ENCODE peak calls at places on chromosomes 3 and 15, in nine cellular contexts. L, K, E, I, Z, G, A, B and O are unnamed samples.

GRCh38 chr3:113070226-113071220 is 79.7 kb downstream of the GTPBP8 start:
- DNase-seq in L (no peak), K (no peak), E (no peak), I (peak), Z (no peak), G (no peak), A (peak), B (no peak), O (no peak)

GRCh38 chr3:125103406-125103805 is 47.6 kb upstream of the HEG1 start:
- DNase-seq in L (no peak), K (no peak), E (no peak), I (no peak), Z (no peak), G (no peak), A (no peak), B (no peak), O (no peak)

GRCh38 chr15:83164409-83165404 is 42.9 kb downstream of the HDGFL3 start:
- DNase-seq in L (no peak), K (no peak), E (no peak), I (peak), Z (no peak), G (no peak), A (no peak), B (no peak), O (no peak)

GRCh38 chr3:85161544-85161943 is 202.8 kb downstream of the CADM2 start:
- DNase-seq in L (no peak), K (no peak), E (no peak), I (no peak), Z (no peak), G (no peak), A (no peak), B (no peak), O (no peak)

GRCh38 chr3:142088522-142088921 is 60.8 kb downstream of the TFDP2 start:
- DNase-seq in L (no peak), K (no peak), E (no peak), I (no peak), Z (no peak), G (no peak), A (no peak), B (no peak), O (no peak)

GRCh38 chr3:45515999-45516804 is 78.3 kb upstream of the LIMD1 start:
- DNase-seq in L (no peak), K (no peak), E (no peak), I (no peak), Z (no peak), G (no peak), A (no peak), B (no peak), O (no peak)

GRCh38 chr15:75620776-75621536 is 4.6 kb downstream of the SNUPN start:
- DNase-seq in L (no peak), K (no peak), E (no peak), I (peak), Z (no peak), G (peak), A (peak), B (no peak), O (peak)

GRCh38 chr3:56076746-56077145 is 391.5 kb downstream of the ERC2 start:
- DNase-seq in L (no peak), K (no peak), E (no peak), I (no peak), Z (no peak), G (no peak), A (no peak), B (no peak), O (no peak)

GRCh38 chr3:11559816-11560633 is 83.7 kb downstream of the VGLL4 start:
- DNase-seq in L (no peak), K (no peak), E (no peak), I (no peak), Z (no peak), G (no peak), A (no peak), B (no peak), O (no peak)

GRCh38 chr15:66841953-66842681 is 140.1 kb downstream of the SMAD6 start:
- DNase-seq in L (no peak), K (peak), E (peak), I (peak), Z (no peak), G (peak), A (peak), B (no peak), O (peak)

GRCh38 chr3:11705049-11705448 is 61.3 kb upstream of the VGLL4 start:
- DNase-seq in L (no peak), K (no peak), E (no peak), I (no peak), Z (no peak), G (no peak), A (no peak), B (no peak), O (no peak)

GRCh38 chr3:147411235-147411607 is 2.1 kb downstream of the ZIC1 start:
- DNase-seq in L (peak), K (no peak), E (no peak), I (peak), Z (no peak), G (no peak), A (no peak), B (no peak), O (no peak)

GRCh38 chr15:23759964-23760363 is 72.9 kb upstream of the NDN start:
- DNase-seq in L (no peak), K (no peak), E (no peak), I (no peak), Z (no peak), G (no peak), A (no peak), B (no peak), O (no peak)

GRCh38 chr3:36957862-36958686 is 13.2 kb upstream of the TRANK1 start:
- DNase-seq in L (no peak), K (no peak), E (no peak), I (peak), Z (no peak), G (no peak), A (no peak), B (no peak), O (no peak)

GRCh38 chr15:74382004-74382816 is 14.8 kb upstream of the CYP11A1 start:
- DNase-seq in L (peak), K (peak), E (peak), I (peak), Z (peak), G (peak), A (no peak), B (peak), O (peak)

GRCh38 chr3:16633948-16634347 is 28.7 kb upstream of the DAZL start:
- DNase-seq in L (no peak), K (no peak), E (no peak), I (no peak), Z (no peak), G (no peak), A (no peak), B (no peak), O (no peak)

GRCh38 chr3:13022348-13023250 is 50.6 kb downstream of the IQSEC1 start:
- DNase-seq in L (no peak), K (peak), E (no peak), I (peak), Z (no peak), G (peak), A (peak), B (no peak), O (peak)

GRCh38 chr15:64985382-64986033 is 4.2 kb downstream of the SPG21 start:
- DNase-seq in L (no peak), K (no peak), E (no peak), I (no peak), Z (no peak), G (no peak), A (no peak), B (no peak), O (no peak)

GRCh38 chr15:88989578-88989977 is 76.4 kb upstream of the MFGE8 start:
- DNase-seq in L (no peak), K (no peak), E (no peak), I (peak), Z (no peak), G (no peak), A (peak), B (no peak), O (no peak)